ENCODE peak calls at places on chromosomes 6 and 20, in four cellular contexts. E, N, O and D are unnamed samples.

GRCh38 chr6:135128268-135128914 is 52.7 kb upstream of the MYB start:
- DNase-seq in O (no peak), E (no peak), N (no peak), D (no peak)

GRCh38 chr20:38141889-38142494 is 23.1 kb downstream of the TGM2 start:
- DNase-seq in O (no peak), N (no peak), E (no peak), D (no peak)

GRCh38 chr6:116280161-116280959 is 630 bp upstream of the TSPYL1 start:
- DNase-seq in E (no peak), O (no peak), N (no peak), D (no peak)

GRCh38 chr6:47169785-47170685 is 127.9 kb upstream of the ADGRF1 start:
- DNase-seq in N (no peak), O (no peak), E (no peak), D (no peak)

GRCh38 chr6:109610555-109610954 is 80.4 kb downstream of the AK9 start:
- DNase-seq in E (no peak), O (no peak), N (no peak), D (no peak)

GRCh38 chr6:110549277-110549676 is 72.9 kb upstream of the SLC22A16 start:
- DNase-seq in N (no peak), E (no peak), O (no peak), D (no peak)

GRCh38 chr6:39203804-39204495 is 25.3 kb downstream of the KCNK5 start:
- DNase-seq in O (no peak), N (no peak), E (no peak), D (no peak)

GRCh38 chr6:31222496-31222895 is 49.4 kb downstream of the HLA-C start:
- DNase-seq in N (no peak), E (no peak), O (no peak), D (no peak)

GRCh38 chr6:41200296-41200900 is 551 bp downstream of the TREML2 start:
- DNase-seq in N (no peak), E (no peak), O (peak), D (no peak)

GRCh38 chr20:33259371-33259770 is 23.6 kb downstream of the BPIFA1 start:
- DNase-seq in E (no peak), O (no peak), N (no peak), D (no peak)

GRCh38 chr20:21640556-21640955 is 64.9 kb upstream of the PAX1 start:
- DNase-seq in N (peak), E (peak), O (no peak), D (no peak)

GRCh38 chr6:158653577-158654354 is 3.9 kb downstream of the SYTL3 start:
- DNase-seq in N (no peak), O (no peak), E (no peak), D (peak)

GRCh38 chr6:158660331-158660730 is 10.5 kb downstream of the SYTL3 start:
- DNase-seq in E (no peak), O (no peak), N (no peak), D (no peak)

GRCh38 chr6:158654960-158655485 is 5.2 kb downstream of the SYTL3 start:
- DNase-seq in O (peak), E (no peak), N (no peak), D (no peak)

GRCh38 chr6:158654498-158654897 is 4.6 kb downstream of the SYTL3 start:
- DNase-seq in N (peak), O (peak), E (no peak), D (no peak)

DNA sequence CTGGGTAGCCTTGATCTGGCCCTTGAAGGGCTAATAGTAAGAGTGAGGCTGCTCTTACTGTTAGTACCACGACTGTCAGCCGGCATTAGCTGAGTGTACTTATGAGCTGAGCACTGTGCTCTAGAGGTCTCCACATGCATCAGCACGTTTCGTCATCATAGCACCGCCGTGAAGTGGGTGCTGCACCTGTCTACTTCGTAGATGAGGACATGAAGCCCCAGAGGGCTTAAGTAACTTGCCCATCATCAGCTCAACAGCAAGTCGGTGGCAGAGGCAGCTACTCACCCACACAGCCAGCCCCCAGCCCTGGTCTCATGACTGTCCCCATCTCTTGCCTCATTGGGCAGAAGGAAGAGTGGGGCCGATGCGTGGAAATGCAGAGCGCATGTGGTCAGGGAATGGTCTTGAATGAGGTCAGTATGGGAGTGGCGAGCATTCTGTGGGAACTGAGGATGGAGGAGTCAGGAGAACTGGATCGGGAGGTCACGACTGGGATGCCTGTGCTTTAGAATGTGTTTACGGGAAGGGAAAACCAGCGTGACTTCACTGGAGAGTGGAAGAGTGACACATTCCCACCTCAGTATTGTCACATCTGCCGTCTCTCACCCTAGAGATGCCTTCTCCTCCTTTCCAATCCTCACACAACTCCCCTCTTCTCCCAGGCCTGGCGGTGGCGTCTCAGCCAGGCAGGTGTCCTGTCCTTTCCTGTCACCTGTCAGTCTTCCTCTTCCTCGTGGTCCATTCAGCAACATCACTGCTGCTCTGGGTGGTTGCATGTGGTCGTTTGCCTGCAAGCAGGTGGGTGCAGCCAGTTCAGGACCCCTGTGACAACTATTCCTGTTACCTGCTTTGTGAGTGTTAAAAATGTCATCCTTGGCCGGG is 6.0 kb downstream of the SYTL3 start:
- DNase-seq in E (no peak), O (no peak), N (no peak), D (peak)
- H3K27ac ChIP-seq in E (no peak), O (no peak), N (no peak), D (no peak)

DNA sequence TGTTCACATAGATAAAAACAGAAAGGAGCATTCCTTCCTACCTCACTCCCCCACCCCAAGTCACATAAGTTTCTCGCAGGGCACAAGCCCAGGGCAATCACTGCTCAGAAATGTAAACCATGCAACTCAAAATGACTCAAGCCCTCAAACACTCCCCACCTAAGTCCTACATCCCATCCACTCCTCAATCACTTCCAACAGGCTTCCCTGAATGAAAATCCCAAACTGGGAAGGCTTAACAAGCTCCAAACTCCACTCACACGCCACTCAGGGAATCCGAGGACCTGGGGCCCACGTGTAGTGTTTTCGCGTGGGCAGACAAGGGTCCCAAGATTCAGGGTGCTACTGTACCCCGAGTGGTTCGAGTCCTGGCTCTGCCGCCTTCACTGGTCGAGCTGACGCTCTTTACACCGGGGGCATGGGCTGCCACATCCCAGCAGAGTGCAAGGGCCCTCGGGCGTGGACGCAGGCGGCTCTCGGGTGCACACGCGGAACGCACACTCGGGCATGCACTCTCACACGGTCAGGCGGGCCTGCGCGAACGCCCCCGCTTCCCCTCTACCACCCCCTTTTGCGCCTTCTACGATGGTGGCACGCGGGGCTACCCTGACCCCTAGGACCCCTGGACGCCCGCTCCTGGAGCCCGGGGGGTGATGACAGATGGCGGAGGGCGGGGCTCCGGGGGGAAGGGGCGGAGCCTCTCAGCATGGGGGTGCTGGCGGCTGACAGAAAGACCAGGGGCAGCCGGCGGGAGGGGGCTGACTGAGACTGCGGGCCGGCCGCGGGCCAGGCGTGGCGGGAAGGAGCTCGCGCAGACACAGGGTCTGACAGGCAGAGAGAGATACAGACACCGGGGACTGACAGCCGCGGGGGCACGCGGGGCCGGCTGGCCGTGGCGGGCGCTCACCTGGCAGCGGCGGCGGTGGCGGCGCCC is 662 bp downstream of the ZHX3 start:
- DNase-seq in E (no peak), N (peak), O (peak), D (peak)
- TF ChIP-seq POLR2AphosphoS5 in E (no peak), N (no peak), O (peak), D (no peak)

DNA sequence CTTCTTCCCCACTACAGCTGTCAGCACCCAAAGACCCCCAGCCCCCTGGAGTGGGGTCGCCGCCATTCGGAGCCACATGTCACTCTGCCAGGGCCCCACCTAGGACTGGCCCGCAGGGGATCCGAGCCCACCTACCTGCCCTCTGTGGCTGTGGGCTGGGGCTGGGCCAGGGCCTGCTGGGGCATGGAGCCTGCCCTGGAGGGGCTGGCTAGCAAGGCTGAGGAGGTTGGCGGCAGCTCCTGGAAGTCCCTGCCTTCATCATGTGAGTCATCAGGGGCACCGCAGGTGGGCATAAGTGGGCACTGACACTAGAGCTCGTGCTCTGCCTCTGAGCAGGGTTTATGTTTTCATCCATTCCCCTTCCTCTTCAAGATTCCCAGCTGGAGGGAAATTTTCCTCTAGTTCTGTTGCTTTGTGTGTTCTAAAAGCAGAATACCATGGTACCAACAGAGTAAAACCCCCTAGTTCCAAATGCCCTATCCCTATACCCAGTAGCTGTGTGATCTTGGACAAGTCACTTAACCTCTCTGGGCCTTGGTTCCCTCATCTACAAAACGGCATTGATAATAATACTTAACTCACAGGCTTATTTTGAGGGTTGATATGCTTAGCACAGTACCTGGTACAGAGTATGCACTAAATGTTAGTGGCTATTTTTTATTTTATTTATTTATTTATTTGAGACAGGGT is 8.7 kb upstream of the FANCE start:
- DNase-seq in N (no peak), E (no peak), O (no peak), D (no peak)
- H3K4me3 ChIP-seq in N (no peak), E (no peak), O (no peak), D (no peak)

GRCh38 chr6:139690007-139690406 is 315.6 kb upstream of the CITED2 start:
- DNase-seq in O (no peak), N (no peak), E (no peak), D (no peak)

GRCh38 chr6:139680819-139681218 is 306.4 kb upstream of the CITED2 start:
- DNase-seq in O (no peak), E (no peak), N (no peak), D (no peak)

GRCh38 chr6:139687055-139687454 is 312.6 kb upstream of the CITED2 start:
- DNase-seq in E (no peak), O (no peak), N (no peak), D (no peak)

GRCh38 chr6:139686308-139686707 is 311.9 kb upstream of the CITED2 start:
- DNase-seq in O (no peak), N (no peak), E (no peak), D (no peak)
- H3K27ac ChIP-seq in O (no peak), N (no peak), E (no peak), D (no peak)

GRCh38 chr6:26455357-26455970 is 2.3 kb upstream of the BTN2A1 start:
- DNase-seq in N (no peak), O (no peak), E (no peak), D (no peak)
- TF ChIP-seq POLR2AphosphoS5 in N (no peak), O (no peak), E (no peak), D (no peak)

GRCh38 chr6:15341311-15341710 is 95.4 kb downstream of the JARID2 start:
- DNase-seq in E (no peak), O (no peak), N (no peak), D (no peak)

GRCh38 chr6:15342114-15342513 is 96.2 kb downstream of the JARID2 start:
- DNase-seq in E (no peak), N (no peak), O (no peak), D (no peak)

GRCh38 chr6:15344186-15344506 is 98.3 kb downstream of the JARID2 start:
- DNase-seq in N (no peak), O (no peak), E (no peak), D (no peak)

GRCh38 chr6:15344831-15345230 is 99.0 kb downstream of the JARID2 start:
- DNase-seq in N (no peak), E (no peak), O (no peak), D (no peak)

DNA sequence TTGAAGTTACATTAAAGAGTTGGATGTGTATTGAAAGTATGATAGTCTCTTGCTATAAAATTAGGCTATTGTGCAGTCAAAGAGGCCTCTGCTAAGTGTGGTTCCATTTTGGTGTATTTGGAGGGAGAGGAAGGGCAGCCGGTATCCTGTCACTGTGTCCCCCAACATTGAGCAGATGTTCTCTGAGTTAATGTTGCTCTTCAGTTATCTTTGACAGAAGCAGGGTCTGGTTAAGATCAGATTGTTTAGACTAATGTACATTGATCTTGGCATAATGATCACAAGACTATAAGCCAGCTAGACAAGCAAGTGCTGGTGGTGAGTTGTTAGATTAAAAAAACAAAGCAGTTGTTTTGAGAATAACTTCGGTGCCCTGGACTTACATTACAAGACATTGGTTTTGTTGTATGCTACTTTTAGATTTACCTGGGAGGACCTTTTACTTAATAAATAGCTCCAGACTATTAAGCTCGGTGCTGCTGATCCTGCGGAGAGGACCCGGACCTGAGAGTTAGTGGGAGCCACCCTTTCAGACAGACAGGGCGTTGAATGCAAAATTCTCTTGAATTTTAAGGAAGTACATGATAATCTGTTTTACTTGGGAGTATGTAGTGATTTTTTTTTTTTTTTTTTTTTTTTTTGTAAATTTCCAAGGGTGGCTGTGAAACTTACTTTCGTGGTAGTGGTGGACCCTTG is 97.8 kb downstream of the JARID2 start:
- DNase-seq in O (no peak), N (no peak), E (no peak), D (no peak)
- H3K4me3 ChIP-seq in O (no peak), N (no peak), E (no peak), D (no peak)